ENCODE peak calls at places on chromosomes 11 and 22, in ten cellular contexts. Y, O, P, F, B, H, C, A, T and K are unnamed samples. For H3K4me1, the result is how much of the 10 kb centered on the place peaks cover.

GRCh38 chr22:35315141-35315854 is 15.6 kb downstream of the TOM1 start:
- DNase-seq in B (no peak), H (no peak), T (no peak), P (no peak), C (no peak), O (no peak), A (no peak), Y (peak), F (no peak), K (no peak)

GRCh38 chr22:30056015-30056414 is 24.2 kb upstream of the HORMAD2 start:
- DNase-seq in Y (no peak), A (no peak), C (no peak), B (no peak), H (no peak), O (no peak), F (no peak), T (no peak), P (no peak), K (no peak)

GRCh38 chr11:16184588-16184987 is 171.8 kb downstream of the SOX6 start:
- DNase-seq in O (peak), A (peak), T (no peak), C (peak), P (peak), Y (no peak), F (peak), H (peak), B (peak), K (no peak)

GRCh38 chr11:86802601-86803051 is 2.3 kb downstream of the PRSS23 start:
- DNase-seq in H (peak), A (peak), O (no peak), Y (no peak), F (peak), T (peak), P (peak), C (no peak), B (peak), K (no peak)

GRCh38 chr11:65586676-65587075 is 8.9 kb downstream of the KCNK7 start:
- DNase-seq in Y (peak), F (peak), O (no peak), H (no peak), C (no peak), P (no peak), B (no peak), A (peak), T (peak), K (no peak)

GRCh38 chr11:44860967-44861828 is 89.5 kb downstream of the TP53I11 start:
- DNase-seq in T (peak), P (no peak), F (no peak), A (peak), O (no peak), H (no peak), C (no peak), B (no peak), Y (no peak), K (no peak)

GRCh38 chr11:64865286-64866172 is 12.9 kb downstream of the EHD1 start:
- DNase-seq in B (no peak), P (no peak), H (no peak), C (no peak), F (peak), T (no peak), A (no peak), O (no peak), Y (no peak), K (no peak)

GRCh38 chr11:122979103-122979814 is 2.4 kb downstream of the BSX start:
- DNase-seq in P (no peak), F (no peak), B (no peak), A (peak), C (no peak), T (peak), O (no peak), H (no peak), Y (no peak), K (no peak)

GRCh38 chr11:120801801-120802689 is 221.9 kb upstream of the TBCEL start:
- DNase-seq in B (peak), H (peak), F (peak), T (peak), O (peak), C (peak), P (peak), Y (no peak), A (peak), K (peak)

GRCh38 chr22:30249049-30250038 is 2.8 kb upstream of the LIF start:
- DNase-seq in H (no peak), B (no peak), Y (peak), A (no peak), C (no peak), T (no peak), O (no peak), F (no peak), P (no peak), K (no peak)

GRCh38 chr22:30931541-30932300 is 36.9 kb downstream of the MORC2 start:
- DNase-seq in C (no peak), T (no peak), A (no peak), O (no peak), H (no peak), B (no peak), F (no peak), P (no peak), Y (no peak), K (no peak)

GRCh38 chr11:68446046-68446725 is 14.4 kb upstream of the PPP6R3 start:
- DNase-seq in P (no peak), O (no peak), F (no peak), H (no peak), C (no peak), B (no peak), A (no peak), Y (peak), T (no peak), K (no peak)

GRCh38 chr11:41461057-41461681 is 1.7 kb upstream of the LRRC4C start:
- DNase-seq in Y (no peak), C (no peak), B (peak), T (peak), P (no peak), A (no peak), F (peak), H (no peak), O (peak), K (no peak)

GRCh38 chr11:3037041-3037944 is 19.9 kb downstream of the CARS1 start:
- DNase-seq in H (peak), C (peak), T (peak), P (peak), O (no peak), A (peak), F (peak), B (peak), Y (peak), K (peak)

GRCh38 chr11:68843052-68843561 is 1.4 kb upstream of the CPT1A start:
- DNase-seq in T (peak), A (no peak), F (peak), H (peak), P (peak), O (no peak), B (no peak), Y (no peak), C (peak), K (no peak)

GRCh38 chr22:37781434-37782059 is 26.2 kb upstream of the GCAT start:
- DNase-seq in Y (no peak), B (peak), O (no peak), P (no peak), A (peak), H (no peak), C (no peak), T (peak), F (no peak), K (no peak)

GRCh38 chr11:11312738-11313137 is 40.3 kb downstream of the CSNK2A3 start:
- DNase-seq in P (no peak), F (no peak), A (no peak), Y (no peak), O (no peak), H (no peak), C (no peak), T (peak), B (no peak), K (no peak)

GRCh38 chr11:125081098-125081798 is 18.1 kb downstream of the SLC37A2 start:
- DNase-seq in H (no peak), P (no peak), B (no peak), T (no peak), O (no peak), Y (no peak), C (no peak), F (no peak), A (no peak), K (no peak)

GRCh38 chr11:93844568-93844967 is 5.8 kb downstream of the VSTM5 start:
- DNase-seq in A (peak), C (no peak), Y (no peak), H (no peak), P (no peak), B (no peak), O (no peak), F (no peak), T (no peak), K (no peak)

GRCh38 chr22:40504285-40505249 is 132.0 kb downstream of the MRTFA start:
- DNase-seq in B (no peak), T (no peak), C (no peak), H (no peak), O (no peak), F (no peak), A (no peak), Y (no peak), P (no peak), K (no peak)

GRCh38 chr11:36333468-36333867 is 37.4 kb downstream of the PRR5L start:
- DNase-seq in H (no peak), T (no peak), C (no peak), Y (no peak), B (no peak), F (peak), P (no peak), A (no peak), O (no peak), K (no peak)

GRCh38 chr11:19393941-19394340 is 153.2 kb upstream of the E2F8 start:
- DNase-seq in A (peak), C (no peak), B (no peak), H (no peak), F (peak), T (no peak), Y (no peak), P (peak), O (no peak), K (no peak)

GRCh38 chr11:85171648-85172257 is 455.4 kb downstream of the DLG2 start:
- DNase-seq in T (no peak), C (no peak), A (peak), F (no peak), H (no peak), P (no peak), O (no peak), Y (no peak), B (no peak), K (no peak)
- H3K27ac ChIP-seq in T (no peak), C (no peak), A (no peak), F (no peak), H (no peak), P (no peak), O (no peak), Y (no peak), B (peak), K (no peak)

GRCh38 chr11:118007040-118007439 is 20.8 kb downstream of the IL10RA start:
- DNase-seq in Y (no peak), P (no peak), F (no peak), T (no peak), B (no peak), H (no peak), A (no peak), C (no peak), O (no peak), K (no peak)
- H3K4me1 ChIP-seq in Y (under half), P (under half), F (under half), T (under half), B (under half), H (under half), A (under half), C (under half), O (under half), K (under half)

GRCh38 chr22:46666577-46667244 is 46.5 kb downstream of the GRAMD4 start:
- DNase-seq in H (no peak), T (no peak), Y (peak), F (no peak), B (no peak), P (no peak), A (no peak), C (no peak), O (no peak), K (no peak)

GRCh38 chr22:46668116-46668515 is 47.9 kb downstream of the GRAMD4 start:
- DNase-seq in P (no peak), H (no peak), A (no peak), T (no peak), F (no peak), B (no peak), C (no peak), O (no peak), Y (no peak), K (no peak)

GRCh38 chr22:46665751-46666280 is 45.6 kb downstream of the GRAMD4 start:
- DNase-seq in O (no peak), Y (peak), T (no peak), F (no peak), C (no peak), H (no peak), A (no peak), B (no peak), P (no peak), K (no peak)

GRCh38 chr22:46669201-46669600 is 49.0 kb downstream of the GRAMD4 start:
- DNase-seq in A (no peak), C (no peak), Y (no peak), F (no peak), T (no peak), O (no peak), H (no peak), P (no peak), B (no peak), K (no peak)

DNA sequence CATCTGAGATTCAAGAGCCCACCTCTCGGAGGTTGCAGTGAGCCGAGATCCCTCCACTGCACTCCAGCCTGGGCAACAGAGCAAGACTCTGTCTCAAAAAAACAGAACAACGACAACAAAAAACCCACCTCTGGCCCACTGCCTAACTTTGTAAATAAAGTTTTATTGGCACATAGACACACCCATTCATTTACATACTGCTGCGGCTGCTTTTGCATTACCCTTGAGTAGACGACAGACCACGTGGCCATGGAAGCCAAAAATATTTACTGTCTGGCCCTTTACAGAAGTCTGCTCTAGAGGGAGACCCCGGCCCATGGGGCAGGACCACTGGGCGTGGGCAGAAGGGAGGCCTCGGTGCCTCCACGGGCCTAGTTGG is 47.0 kb downstream of the GRAMD4 start:
- DNase-seq in B (no peak), A (no peak), O (no peak), F (no peak), P (no peak), T (no peak), H (no peak), C (no peak), Y (no peak), K (no peak)
- H3K27ac ChIP-seq in B (no peak), A (no peak), O (no peak), F (no peak), P (no peak), T (no peak), H (no peak), C (no peak), Y (no peak), K (no peak)

GRCh38 chr11:102120006-102120405 is 9.8 kb downstream of the YAP1 start:
- DNase-seq in P (no peak), O (no peak), T (peak), B (peak), H (no peak), F (peak), Y (no peak), C (no peak), A (no peak), K (no peak)
- H3K4me1 ChIP-seq in P (under half), O (half or more), T (half or more), B (half or more), H (under half), F (half or more), Y (half or more), C (half or more), A (under half), K (under half)

GRCh38 chr11:46477136-46477535 is 85.6 kb upstream of the CHRM4 start:
- DNase-seq in H (no peak), P (no peak), Y (no peak), O (no peak), T (no peak), B (no peak), A (no peak), F (no peak), C (no peak), K (no peak)

GRCh38 chr11:46475041-46475925 is 83.7 kb upstream of the CHRM4 start:
- DNase-seq in P (no peak), T (no peak), B (no peak), C (no peak), A (no peak), Y (no peak), H (no peak), F (no peak), O (no peak), K (no peak)

GRCh38 chr11:46471943-46472661 is 80.5 kb upstream of the CHRM4 start:
- DNase-seq in B (no peak), Y (no peak), C (no peak), H (no peak), P (no peak), O (no peak), T (no peak), A (no peak), F (no peak), K (no peak)

GRCh38 chr11:46475926-46476545 is 84.5 kb upstream of the CHRM4 start:
- DNase-seq in Y (no peak), H (no peak), B (no peak), F (no peak), P (no peak), O (no peak), A (no peak), C (no peak), T (no peak), K (no peak)

GRCh38 chr11:46472662-46472994 is 81.1 kb upstream of the CHRM4 start:
- DNase-seq in P (peak), B (no peak), O (no peak), F (no peak), H (peak), Y (no peak), C (peak), A (no peak), T (no peak), K (no peak)
- H3K27ac ChIP-seq in P (no peak), B (no peak), O (no peak), F (peak), H (peak), Y (peak), C (peak), A (no peak), T (no peak), K (peak)

GRCh38 chr11:77071671-77072605 is 5.2 kb downstream of the CAPN5 start:
- DNase-seq in A (peak), P (no peak), C (peak), O (no peak), F (no peak), B (no peak), T (no peak), Y (no peak), H (peak), K (no peak)
- H3K4me1 ChIP-seq in A (under half), P (under half), C (half or more), O (under half), F (under half), B (under half), T (under half), Y (under half), H (half or more), K (under half)